ENCODE peak calls at places on chromosomes 7 and 10, in eight cellular contexts. B is keratinocyte, U is spleen, N is BE2C, D is PC-3, P is psoas muscle, X is adrenal gland, A is heart left ventricle. T is an unnamed sample. For H3K9me3 and H3K4me1, the result is how much of the 10 kb centered on the place peaks cover.

GRCh38 chr7:111388912-111389311 is 173.4 kb downstream of the IMMP2L start:
- DNase-seq in B (no peak), U (no peak), N (no peak), D (no peak), P (no peak), X (no peak), A (no peak), T (no peak)

GRCh38 chr10:102814873-102815661 is 22.1 kb downstream of the CYP17A1 start:
- DNase-seq in B (no peak), U (peak), N (peak), D (no peak), P (peak), X (peak), A (peak), T (peak)

GRCh38 chr7:114852275-114852674 is 69.6 kb upstream of the MDFIC start:
- DNase-seq in B (no peak), U (no peak), N (no peak), D (no peak), P (no peak), X (no peak), A (no peak), T (no peak)

GRCh38 chr10:100803481-100803880 is 58.1 kb downstream of the PAX2 start:
- DNase-seq in B (no peak), U (no peak), N (no peak), D (no peak), P (no peak), X (no peak), A (no peak), T (no peak)

GRCh38 chr10:119947325-119947724 is 54.8 kb downstream of the SEC23IP start:
- DNase-seq in B (no peak), U (no peak), N (no peak), D (no peak), P (no peak), X (no peak), A (no peak), T (no peak)

GRCh38 chr7:27115161-27116018 is 12.9 kb upstream of the HOXA2 start:
- DNase-seq in B (no peak), U (no peak), N (no peak), D (peak), P (no peak), X (no peak), A (no peak), T (no peak)

GRCh38 chr10:78630944-78631838 is 437.6 kb upstream of the ZMIZ1 start:
- DNase-seq in B (no peak), U (no peak), N (no peak), D (no peak), P (no peak), X (no peak), A (peak), T (no peak)

GRCh38 chr10:101060951-101061813 is 607 bp upstream of the KAZALD1 start:
- DNase-seq in B (no peak), U (peak), N (peak), D (peak), P (peak), X (peak), A (peak), T (peak)

GRCh38 chr7:140594131-140594691 is 46.4 kb downstream of the DENND2A start:
- DNase-seq in B (no peak), U (peak), N (no peak), D (no peak), P (peak), X (no peak), A (peak), T (no peak)

GRCh38 chr7:157506268-157506667 is 169.5 kb downstream of the DNAJB6 start:
- DNase-seq in B (no peak), U (no peak), N (no peak), D (no peak), P (no peak), X (no peak), A (no peak), T (no peak)

GRCh38 chr7:78499283-78499682 is 700.7 kb downstream of the PHTF2 start:
- DNase-seq in B (no peak), U (no peak), N (no peak), D (no peak), P (no peak), X (no peak), A (no peak), T (no peak)

GRCh38 chr7:92916751-92917369 is 80.5 kb upstream of the CDK6 start:
- DNase-seq in B (peak), U (no peak), N (no peak), D (peak), P (no peak), X (no peak), A (no peak), T (no peak)

GRCh38 chr10:130300608-130301025 is 164.4 kb downstream of the GLRX3 start:
- DNase-seq in B (no peak), U (peak), N (no peak), D (no peak), P (no peak), X (no peak), A (peak), T (peak)

GRCh38 chr10:22323538-22324305 is 2.8 kb downstream of the BMI1 start:
- DNase-seq in B (no peak), U (no peak), N (no peak), D (peak), P (no peak), X (no peak), A (no peak), T (no peak)

GRCh38 chr10:31147220-31147608 is 115.5 kb upstream of the ZNF438 start:
- DNase-seq in B (peak), U (no peak), N (no peak), D (peak), P (no peak), X (no peak), A (no peak), T (no peak)

GRCh38 chr10:34875061-34875460 is 60.0 kb upstream of the PARD3 start:
- DNase-seq in B (no peak), U (no peak), N (no peak), D (no peak), P (no peak), X (no peak), A (no peak), T (no peak)

GRCh38 chr7:47783456-47784240 is 164.6 kb downstream of the PKD1L1 start:
- DNase-seq in B (peak), U (no peak), N (no peak), D (peak), P (no peak), X (peak), A (no peak), T (no peak)

GRCh38 chr10:26334932-26335573 is 103.1 kb upstream of the APBB1IP start:
- DNase-seq in B (peak), U (peak), N (peak), D (peak), P (no peak), X (peak), A (peak), T (peak)

GRCh38 chr7:150996289-150997074 is 5.7 kb downstream of the NOS3 start:
- DNase-seq in B (no peak), U (no peak), N (no peak), D (no peak), P (no peak), X (no peak), A (no peak), T (no peak)

GRCh38 chr7:95623788-95624187 is 27.5 kb upstream of the PDK4 start:
- DNase-seq in B (no peak), U (no peak), N (no peak), D (no peak), P (no peak), X (no peak), A (no peak), T (no peak)

GRCh38 chr7:84009051-84009450 is 185.5 kb downstream of the SEMA3A start:
- DNase-seq in B (no peak), U (no peak), N (no peak), D (peak), P (no peak), X (no peak), A (no peak), T (no peak)

GRCh38 chr7:6508950-6509349 is 42.3 kb downstream of the GRID2IP start:
- DNase-seq in B (no peak), U (no peak), N (no peak), D (no peak), P (no peak), X (no peak), A (no peak), T (no peak)

GRCh38 chr7:150947761-150948680 is 30.1 kb downstream of the KCNH2 start:
- DNase-seq in B (no peak), U (peak), N (no peak), D (no peak), P (no peak), X (no peak), A (peak), T (no peak)

GRCh38 chr7:155886391-155887173 is 74.3 kb upstream of the SHH start:
- DNase-seq in B (no peak), U (peak), N (no peak), D (no peak), P (no peak), X (no peak), A (no peak), T (no peak)

GRCh38 chr10:95268438-95268837 is 22.4 kb downstream of the PDLIM1 start:
- DNase-seq in B (no peak), U (no peak), N (no peak), D (no peak), P (peak), X (no peak), A (peak), T (no peak)

GRCh38 chr7:94395141-94396041 is 696 bp downstream of the COL1A2 start:
- DNase-seq in B (peak), U (no peak), N (peak), D (peak), P (no peak), X (peak), A (peak), T (peak)
- TF ChIP-seq CTCF in B (peak), U (peak), N (peak), D (peak), P (peak), X (peak), A (peak), T (peak)

GRCh38 chr7:130734525-130735272 is 692 bp upstream of the KLF14 start:
- DNase-seq in B (no peak), U (no peak), N (no peak), D (no peak), P (no peak), X (no peak), A (no peak), T (no peak)
- H3K9me3 ChIP-seq in B (under half), U (under half), N (under half), D (under half), P (under half), X (under half), A (under half), T (under half)

GRCh38 chr10:5811387-5811821 is 1.8 kb downstream of the GDI2 start:
- DNase-seq in B (no peak), U (no peak), N (no peak), D (peak), P (no peak), X (no peak), A (no peak), T (no peak)
- H3K4me1 ChIP-seq in B (under half), U (half or more), N (under half), D (under half), P (under half), X (half or more), A (under half), T (half or more)

DNA sequence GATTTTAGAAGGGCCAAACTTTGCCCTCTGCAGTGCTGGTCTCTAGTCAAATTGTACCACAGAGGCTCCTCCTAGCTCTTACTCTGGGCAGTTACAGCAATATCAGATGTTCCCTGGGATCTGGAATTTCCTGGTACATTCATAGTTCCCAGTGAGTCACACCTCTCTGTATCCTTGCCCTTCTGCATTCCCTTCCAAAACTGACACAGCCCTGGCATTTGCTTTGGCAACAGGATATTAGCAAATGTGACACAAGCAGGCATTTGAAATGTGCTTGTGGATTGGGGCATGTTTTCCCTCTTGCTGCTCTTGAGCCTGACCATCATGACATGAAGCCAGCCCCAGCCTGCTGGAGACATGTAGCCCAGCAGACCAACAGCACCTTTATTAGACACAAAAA is 284.7 kb upstream of the AKR1E2 start:
- DNase-seq in B (peak), U (no peak), N (no peak), D (peak), P (no peak), X (no peak), A (no peak), T (no peak)
- TF ChIP-seq CTCF in B (peak), U (no peak), N (no peak), D (peak), P (no peak), X (no peak), A (no peak), T (no peak)

GRCh38 chr7:63040966-63041610 is 957.6 kb upstream of the ZNF722 start:
- DNase-seq in B (no peak), U (no peak), N (no peak), D (no peak), P (no peak), X (no peak), A (no peak), T (no peak)

GRCh38 chr7:63038987-63039386 is 959.7 kb upstream of the ZNF722 start:
- DNase-seq in B (no peak), U (no peak), N (no peak), D (no peak), P (no peak), X (no peak), A (no peak), T (no peak)

GRCh38 chr7:63041786-63042185 is 956.9 kb upstream of the ZNF722 start:
- DNase-seq in B (no peak), U (no peak), N (no peak), D (no peak), P (no peak), X (no peak), A (no peak), T (no peak)

GRCh38 chr7:63040336-63040735 is 958.3 kb upstream of the ZNF722 start:
- DNase-seq in B (no peak), U (no peak), N (no peak), D (no peak), P (no peak), X (no peak), A (no peak), T (no peak)

GRCh38 chr7:63039882-63040281 is 958.8 kb upstream of the ZNF722 start:
- DNase-seq in B (no peak), U (no peak), N (no peak), D (no peak), P (no peak), X (no peak), A (no peak), T (no peak)
- H3K9me3 ChIP-seq in B (under half), U (half or more), N (under half), D (under half), P (under half), X (under half), A (under half), T (under half)

GRCh38 chr10:71752391-71753090 is 20.8 kb downstream of the VSIR start:
- DNase-seq in B (no peak), U (peak), N (no peak), D (no peak), P (no peak), X (no peak), A (no peak), T (no peak)
- H3K4me1 ChIP-seq in B (under half), U (half or more), N (under half), D (under half), P (half or more), X (under half), A (half or more), T (under half)

GRCh38 chr7:29951206-29951605 is 38.4 kb downstream of the SCRN1 start:
- DNase-seq in B (no peak), U (no peak), N (no peak), D (no peak), P (no peak), X (no peak), A (no peak), T (no peak)
- TF ChIP-seq CTCF in B (no peak), U (no peak), N (no peak), D (no peak), P (no peak), X (no peak), A (no peak), T (no peak)

GRCh38 chr7:36944843-36945242 is 220.5 kb upstream of the AOAH start:
- DNase-seq in B (no peak), U (no peak), N (no peak), D (no peak), P (no peak), X (no peak), A (no peak), T (no peak)

GRCh38 chr7:36943591-36944430 is 219.5 kb upstream of the AOAH start:
- DNase-seq in B (no peak), U (no peak), N (no peak), D (no peak), P (no peak), X (no peak), A (no peak), T (no peak)

GRCh38 chr7:36942062-36942461 is 217.8 kb upstream of the AOAH start:
- DNase-seq in B (no peak), U (no peak), N (no peak), D (no peak), P (no peak), X (no peak), A (no peak), T (no peak)

GRCh38 chr7:36941359-36941758 is 217.1 kb upstream of the AOAH start:
- DNase-seq in B (no peak), U (no peak), N (no peak), D (no peak), P (no peak), X (no peak), A (no peak), T (no peak)

DNA sequence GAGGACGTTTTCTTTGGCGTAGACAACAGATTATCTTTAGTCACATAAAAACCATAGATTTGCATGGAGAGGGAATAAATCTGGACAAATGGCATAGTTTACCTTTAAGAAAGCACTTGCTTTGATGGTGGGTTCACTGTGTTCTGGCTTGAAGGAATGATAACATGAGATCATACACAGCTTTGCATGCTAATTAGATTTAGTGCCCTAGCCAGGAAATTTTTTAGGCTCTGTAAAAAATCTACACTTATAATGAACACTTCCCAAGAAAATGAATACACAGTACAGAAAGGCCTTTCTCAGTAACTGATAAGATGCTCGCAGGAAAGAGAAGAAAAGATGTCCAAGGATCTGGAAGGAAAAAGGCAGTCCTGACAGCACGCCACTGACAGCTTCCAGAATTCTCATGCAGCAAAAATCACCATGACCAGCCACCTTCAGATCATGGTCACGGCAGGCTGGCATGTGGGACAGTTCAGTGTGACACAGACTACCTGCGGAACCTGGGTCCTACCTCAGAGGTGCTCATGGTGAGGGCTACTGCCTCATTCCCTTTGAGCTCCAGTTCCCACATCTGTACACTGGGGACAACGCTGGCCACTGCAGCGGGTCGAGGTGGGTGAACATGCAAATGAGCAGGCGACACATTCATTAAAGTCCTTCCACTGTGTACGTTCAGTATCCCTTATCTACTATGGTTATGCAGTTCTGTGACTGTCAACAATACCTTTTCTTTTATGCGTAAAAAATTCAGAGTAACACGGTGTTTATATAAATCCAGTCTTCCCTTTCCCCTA is 218.5 kb upstream of the AOAH start:
- DNase-seq in B (no peak), U (no peak), N (no peak), D (no peak), P (no peak), X (no peak), A (no peak), T (no peak)
- H3K9me3 ChIP-seq in B (under half), U (half or more), N (under half), D (under half), P (under half), X (under half), A (under half), T (under half)

DNA sequence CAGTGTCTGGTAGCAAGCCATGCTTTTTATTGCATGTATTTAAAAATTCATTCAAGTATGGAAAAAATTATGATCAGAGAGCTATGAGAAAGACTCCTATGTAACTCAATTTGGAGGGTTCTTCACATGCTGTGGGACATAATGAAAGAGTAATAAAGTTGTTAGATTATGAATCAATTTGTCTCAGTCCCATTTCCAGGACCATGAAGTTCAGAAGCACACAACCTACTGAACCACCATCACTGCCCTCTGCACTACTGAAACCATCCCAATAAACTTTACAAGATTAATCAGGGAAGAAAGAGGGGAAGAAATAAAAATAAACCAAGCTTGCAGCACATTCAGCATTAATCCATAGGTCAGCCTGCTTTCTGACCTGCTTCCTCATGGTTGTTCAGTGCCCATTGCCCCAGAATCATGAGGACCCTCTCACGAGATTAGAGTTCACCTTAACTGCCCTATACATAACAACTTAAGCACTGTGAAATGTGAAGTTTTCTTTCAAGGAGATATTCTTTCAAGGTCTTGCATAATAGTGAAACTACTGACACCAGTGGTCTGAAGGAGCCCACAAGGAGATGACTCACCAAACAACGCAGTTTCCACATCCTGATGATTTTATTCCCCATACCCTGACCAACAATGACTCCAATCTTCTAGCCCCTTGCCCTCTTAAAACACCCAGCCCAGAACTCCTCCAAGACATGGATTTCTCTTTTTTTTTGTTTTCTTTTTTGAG is 171.5 kb upstream of the ADCY1 start:
- DNase-seq in B (no peak), U (no peak), N (no peak), D (peak), P (no peak), X (no peak), A (no peak), T (no peak)
- H3K4me1 ChIP-seq in B (under half), U (under half), N (under half), D (under half), P (under half), X (under half), A (under half), T (under half)